ENCODE peak calls at places on chromosomes 7 and 10, in nine cellular contexts. G, C, V, T, R, B, M, X and A are unnamed samples.

GRCh38 chr10:62627985-62628384 is 176.5 kb upstream of the ADO start:
- DNase-seq in G (no peak), C (no peak), V (no peak), T (no peak), R (no peak), B (no peak), M (no peak), X (no peak), A (no peak)

GRCh38 chr7:152336754-152337368 is 98.9 kb downstream of the KMT2C start:
- DNase-seq in G (peak), C (peak), V (no peak), T (peak), R (peak), B (peak), M (peak), X (no peak), A (peak)

GRCh38 chr10:50512743-50513416 is 110.9 kb downstream of the SGMS1 start:
- DNase-seq in G (no peak), C (no peak), V (no peak), T (no peak), R (no peak), B (no peak), M (no peak), X (no peak), A (no peak)

GRCh38 chr10:96565774-96566173 is 21.0 kb downstream of the TM9SF3 start:
- DNase-seq in G (peak), C (no peak), V (no peak), T (no peak), R (peak), B (peak), M (no peak), X (no peak), A (peak)

GRCh38 chr7:116802144-116802747 is 60.1 kb upstream of the CAPZA2 start:
- DNase-seq in G (peak), C (peak), V (no peak), T (no peak), R (no peak), B (no peak), M (no peak), X (no peak), A (peak)

GRCh38 chr7:34156336-34156735 is 251.0 kb downstream of the BMPER start:
- DNase-seq in G (no peak), C (peak), V (no peak), T (no peak), R (peak), B (peak), M (no peak), X (no peak), A (peak)

GRCh38 chr7:120628233-120628632 is 229.7 kb downstream of the TSPAN12 start:
- DNase-seq in G (no peak), C (no peak), V (no peak), T (no peak), R (peak), B (no peak), M (no peak), X (no peak), A (peak)

GRCh38 chr7:3282457-3282856 is 18.6 kb upstream of the SDK1 start:
- DNase-seq in G (no peak), C (no peak), V (no peak), T (no peak), R (peak), B (peak), M (no peak), X (no peak), A (peak)

GRCh38 chr10:117663750-117664149 is 121.2 kb downstream of the EMX2 start:
- DNase-seq in G (no peak), C (no peak), V (no peak), T (no peak), R (peak), B (peak), M (peak), X (no peak), A (peak)

GRCh38 chr7:80087768-80088170 is 46.9 kb upstream of the GNAI1 start:
- DNase-seq in G (no peak), C (no peak), V (no peak), T (no peak), R (peak), B (no peak), M (no peak), X (no peak), A (no peak)

GRCh38 chr10:110103921-110104461 is 96.2 kb downstream of the ADD3 start:
- DNase-seq in G (no peak), C (no peak), V (no peak), T (no peak), R (peak), B (peak), M (no peak), X (no peak), A (peak)

GRCh38 chr10:43816351-43817321 is 168.0 kb upstream of the ZNF32 start:
- DNase-seq in G (no peak), C (no peak), V (no peak), T (no peak), R (peak), B (peak), M (no peak), X (no peak), A (peak)
- H3K4me3 ChIP-seq in G (no peak), C (no peak), V (no peak), T (no peak), R (no peak), B (no peak), M (no peak), X (peak), A (peak)

DNA sequence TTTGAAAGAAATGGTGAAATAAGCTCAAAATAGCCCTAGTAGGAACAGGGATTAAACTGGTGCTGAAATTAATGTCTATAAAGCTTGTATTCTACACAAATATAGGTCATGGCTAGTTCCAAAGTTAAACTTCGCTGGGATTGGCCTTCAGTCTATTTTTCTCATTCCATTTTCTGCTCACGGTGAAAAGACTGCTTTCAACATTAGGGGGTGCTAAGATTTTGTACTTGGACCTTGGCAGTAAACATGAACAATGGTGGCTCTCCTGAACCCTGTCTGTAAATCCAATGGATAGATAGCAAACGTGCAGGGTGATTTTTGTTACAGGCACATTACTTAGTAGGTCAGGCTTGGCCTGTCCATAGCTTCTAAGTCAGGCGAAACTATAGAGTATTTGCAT is 36.0 kb upstream of the RSU1 start:
- DNase-seq in G (peak), C (no peak), V (no peak), T (no peak), R (peak), B (peak), M (peak), X (no peak), A (peak)
- TF ChIP-seq CTCF in G (peak), C (no peak), V (no peak), T (peak), R (peak), B (peak), M (peak), X (no peak), A (peak)

GRCh38 chr10:133161486-133162051 is 1.6 kb downstream of the KNDC1 start:
- DNase-seq in G (no peak), C (no peak), V (peak), T (peak), R (no peak), B (no peak), M (no peak), X (no peak), A (no peak)
- H3K4me3 ChIP-seq in G (no peak), C (no peak), V (peak), T (peak), R (no peak), B (peak), M (no peak), X (no peak), A (no peak)

GRCh38 chr10:70331486-70332268 is 47.9 kb upstream of the NPFFR1 start:
- DNase-seq in G (peak), C (peak), V (no peak), T (peak), R (peak), B (peak), M (peak), X (no peak), A (peak)
- TF ChIP-seq CTCF in G (no peak), C (no peak), V (peak), T (peak), R (peak), B (peak), M (peak), X (no peak), A (peak)

GRCh38 chr10:15163261-15163864 is 5.1 kb downstream of the NMT2 start:
- DNase-seq in G (no peak), C (no peak), V (no peak), T (no peak), R (no peak), B (no peak), M (no peak), X (no peak), A (no peak)
- H3K4me3 ChIP-seq in G (no peak), C (no peak), V (no peak), T (no peak), R (no peak), B (no peak), M (no peak), X (no peak), A (no peak)

DNA sequence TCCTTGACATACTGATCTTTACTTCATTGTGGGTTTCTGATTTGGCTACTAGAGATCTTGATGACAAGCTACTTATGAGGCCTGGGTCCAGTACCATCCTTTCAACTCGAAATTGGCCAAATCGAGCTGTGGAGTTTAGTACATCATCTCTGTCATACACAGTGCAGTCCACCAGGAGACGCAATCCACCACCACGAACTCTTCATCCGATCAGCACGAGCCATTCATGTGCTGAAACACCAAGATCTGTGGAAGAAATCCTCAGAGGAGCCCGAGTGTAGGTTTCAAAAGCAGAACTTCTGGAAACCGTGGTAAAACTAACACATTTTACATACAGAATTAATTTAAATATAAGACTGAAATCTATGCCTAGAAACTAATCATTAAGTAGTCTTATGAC is 14.2 kb downstream of the DNAJC9 start:
- DNase-seq in G (no peak), C (no peak), V (no peak), T (peak), R (peak), B (no peak), M (no peak), X (no peak), A (no peak)
- TF ChIP-seq CTCF in G (peak), C (no peak), V (no peak), T (peak), R (peak), B (no peak), M (peak), X (no peak), A (no peak)

GRCh38 chr7:85426487-85426960 is 239.7 kb upstream of the SEMA3D start:
- DNase-seq in G (no peak), C (no peak), V (peak), T (no peak), R (peak), B (peak), M (peak), X (no peak), A (peak)

GRCh38 chr7:85423209-85423895 is 236.5 kb upstream of the SEMA3D start:
- DNase-seq in G (no peak), C (no peak), V (no peak), T (no peak), R (no peak), B (no peak), M (no peak), X (no peak), A (no peak)

GRCh38 chr7:85424298-85424697 is 237.4 kb upstream of the SEMA3D start:
- DNase-seq in G (no peak), C (no peak), V (no peak), T (no peak), R (no peak), B (no peak), M (no peak), X (no peak), A (no peak)
- H3K4me3 ChIP-seq in G (no peak), C (no peak), V (no peak), T (no peak), R (no peak), B (no peak), M (no peak), X (no peak), A (no peak)